ENCODE peak calls at places on chromosomes 13 and 19, in five cellular contexts. Z is fibroblast of mammary gland; J is activated CD8-positive, alpha-beta memory T cell treated with anti-CD3 and anti-CD28 coated beads for 4 hours; H is caudate nucleus; D is bronchial epithelial cell. U is an unnamed sample.

GRCh38 chr13:65063753-65064152 is 2166.4 kb downstream of the PCDH9 start:
- DNase-seq in Z (no peak), J (no peak), H (no peak), D (no peak), U (no peak)

GRCh38 chr19:35341565-35342225 is 6.0 kb upstream of the FFAR1 start:
- DNase-seq in Z (no peak), J (no peak), H (no peak), D (no peak), U (no peak)

GRCh38 chr19:38071647-38072046 is 152.4 kb downstream of the DPF1 start:
- DNase-seq in Z (no peak), J (no peak), H (no peak), D (no peak), U (no peak)

GRCh38 chr19:57002195-57002601 is 117.6 kb upstream of the USP29 start:
- DNase-seq in Z (no peak), J (no peak), H (no peak), D (no peak), U (no peak)

GRCh38 chr13:78161266-78161665 is 242.6 kb upstream of the EDNRB start:
- DNase-seq in Z (no peak), J (no peak), H (no peak), D (no peak), U (no peak)

GRCh38 chr19:2330255-2330631 is 1.8 kb downstream of the SPPL2B start:
- DNase-seq in Z (no peak), J (no peak), H (no peak), D (no peak), U (no peak)

GRCh38 chr13:113623491-113624234 is 34.3 kb downstream of the ATP4B start:
- DNase-seq in Z (no peak), J (no peak), H (no peak), D (no peak), U (no peak)

GRCh38 chr13:48626077-48626449 is 27.7 kb upstream of the CYSLTR2 start:
- DNase-seq in Z (peak), J (no peak), H (no peak), D (no peak), U (no peak)

GRCh38 chr13:114035583-114036501 is 62.0 kb upstream of the C13orf46 start:
- DNase-seq in Z (peak), J (no peak), H (peak), D (no peak), U (no peak)

GRCh38 chr13:36673838-36674326 is at the start of gene SERTM1:
- DNase-seq in Z (peak), J (no peak), H (no peak), D (no peak), U (no peak)

GRCh38 chr13:65028101-65028500 is 2202.0 kb downstream of the PCDH9 start:
- DNase-seq in Z (no peak), J (no peak), H (no peak), D (no peak), U (no peak)

GRCh38 chr19:6091771-6092291 is 18.5 kb downstream of the RFX2 start:
- DNase-seq in Z (peak), J (no peak), H (no peak), D (no peak), U (no peak)

GRCh38 chr13:98405107-98405571 is 171.8 kb downstream of the STK24 start:
- DNase-seq in Z (peak), J (no peak), H (no peak), D (no peak), U (no peak)

GRCh38 chr13:98307744-98308524 is 130.9 kb upstream of the RNF113B start:
- DNase-seq in Z (peak), J (no peak), H (no peak), D (no peak), U (peak)

GRCh38 chr19:574658-575526 is 2.5 kb downstream of the BSG start:
- DNase-seq in Z (peak), J (no peak), H (no peak), D (no peak), U (no peak)

GRCh38 chr19:58559275-58560006 is 1.0 kb upstream of the UBE2M start:
- DNase-seq in Z (peak), J (peak), H (no peak), D (peak), U (peak)

GRCh38 chr13:38514575-38514974 is 164.9 kb downstream of the UFM1 start:
- DNase-seq in Z (no peak), J (no peak), H (no peak), D (no peak), U (no peak)

GRCh38 chr13:86085890-86086289 is 286.7 kb upstream of the SLITRK6 start:
- DNase-seq in Z (no peak), J (no peak), H (no peak), D (peak), U (no peak)

GRCh38 chr19:5537870-5538269 is 29.9 kb downstream of the TINCR start:
- DNase-seq in Z (no peak), J (no peak), H (no peak), D (no peak), U (no peak)

GRCh38 chr13:30111810-30112209 is 195.5 kb downstream of the KATNAL1 start:
- DNase-seq in Z (no peak), J (no peak), H (no peak), D (no peak), U (no peak)

GRCh38 chr13:44211286-44211685 is 162.3 kb upstream of the SERP2 start:
- DNase-seq in Z (no peak), J (no peak), H (peak), D (no peak), U (no peak)

GRCh38 chr19:51259348-51260245 is 8.7 kb downstream of the SIGLECL1 start:
- DNase-seq in Z (peak), J (no peak), H (no peak), D (peak), U (no peak)

GRCh38 chr19:13964776-13965175 is 12.5 kb downstream of the DCAF15 start:
- DNase-seq in Z (peak), J (no peak), H (no peak), D (no peak), U (no peak)

GRCh38 chr13:39245688-39246087 is 207.4 kb downstream of the NHLRC3 start:
- DNase-seq in Z (no peak), J (no peak), H (no peak), D (peak), U (no peak)

GRCh38 chr19:49165111-49165750 is 7.6 kb downstream of the TRPM4 start:
- DNase-seq in Z (no peak), J (no peak), H (no peak), D (peak), U (no peak)

GRCh38 chr19:33290082-33290815 is 12.1 kb downstream of the CEBPA start:
- DNase-seq in Z (no peak), J (no peak), H (no peak), D (peak), U (no peak)

GRCh38 chr19:47135156-47135555 is 4.5 kb downstream of the SAE1 start:
- DNase-seq in Z (no peak), J (no peak), H (no peak), D (no peak), U (no peak)

GRCh38 chr13:36819064-36819810 is at the start of gene RFXAP:
- DNase-seq in Z (peak), J (peak), H (peak), D (peak), U (peak)

GRCh38 chr19:49567722-49568454 is 12.5 kb downstream of the NOSIP start:
- DNase-seq in Z (peak), J (peak), H (no peak), D (no peak), U (no peak)

GRCh38 chr19:34171539-34171876 is 796 bp upstream of the LSM14A start:
- DNase-seq in Z (peak), J (no peak), H (no peak), D (peak), U (no peak)

GRCh38 chr13:33932765-33933406 is 114.9 kb downstream of the RFC3 start:
- DNase-seq in Z (no peak), J (no peak), H (no peak), D (no peak), U (no peak)

U was measured in AG09319.